ENCODE peak calls at places on chromosomes 6 and 20, in seven cellular contexts. O, F, A, G, P, T and I are unnamed samples.

GRCh38 chr6:21357262-21357661 is 236.3 kb upstream of the SOX4 start:
- DNase-seq in F (no peak), T (no peak), G (no peak), O (no peak), P (no peak), A (no peak), I (no peak)

GRCh38 chr20:57627972-57628650 is 7.9 kb upstream of the ZBP1 start:
- DNase-seq in F (no peak), T (peak), O (peak), P (no peak), A (peak), G (peak), I (no peak)

GRCh38 chr6:167993169-167993568 is 4.3 kb upstream of the KIF25 start:
- DNase-seq in F (no peak), O (peak), P (no peak), T (no peak), G (no peak), A (no peak), I (no peak)

GRCh38 chr20:24366605-24367004 is 102.8 kb upstream of the SYNDIG1 start:
- DNase-seq in G (no peak), T (no peak), O (no peak), A (no peak), F (no peak), P (no peak), I (no peak)

GRCh38 chr6:26500102-26500501 is at the start of gene BTN1A1:
- DNase-seq in G (no peak), P (no peak), O (no peak), F (no peak), T (no peak), A (no peak), I (no peak)

GRCh38 chr6:151675746-151676459 is 131.6 kb upstream of the ESR1 start:
- DNase-seq in P (no peak), A (peak), G (peak), F (peak), O (no peak), T (peak), I (no peak)

GRCh38 chr6:85810558-85810957 is 167.9 kb upstream of the SYNCRIP start:
- DNase-seq in A (no peak), G (no peak), O (no peak), F (no peak), T (no peak), P (no peak), I (no peak)

GRCh38 chr20:32972181-32973076 is 31.8 kb downstream of the SUN5 start:
- DNase-seq in G (peak), A (peak), O (peak), F (no peak), P (no peak), T (no peak), I (no peak)

GRCh38 chr6:155524249-155524651 is 68.6 kb upstream of the NOX3 start:
- DNase-seq in O (no peak), T (peak), P (no peak), F (no peak), G (no peak), A (no peak), I (no peak)

GRCh38 chr6:43628392-43629103 is 516 bp downstream of the GTPBP2 start:
- DNase-seq in T (peak), P (peak), O (no peak), G (peak), A (peak), F (peak), I (no peak)

GRCh38 chr6:43778976-43779863 is 9.2 kb downstream of the VEGFA start:
- DNase-seq in T (no peak), A (no peak), O (no peak), F (no peak), G (no peak), P (no peak), I (no peak)

GRCh38 chr6:85405175-85405852 is 44.6 kb upstream of the NT5E start:
- DNase-seq in P (no peak), A (peak), F (peak), T (peak), O (no peak), G (no peak), I (no peak)

GRCh38 chr6:18380165-18380564 is 7.0 kb upstream of the RNF144B start:
- DNase-seq in T (peak), P (no peak), G (no peak), F (no peak), A (no peak), O (no peak), I (no peak)

GRCh38 chr20:61279621-61280150 is 27.6 kb downstream of the CDH4 start:
- DNase-seq in P (no peak), F (no peak), O (no peak), T (no peak), A (no peak), G (no peak), I (no peak)

GRCh38 chr20:43938932-43939761 is 24.5 kb downstream of the TOX2 start:
- DNase-seq in A (no peak), P (peak), T (peak), O (peak), G (no peak), F (no peak), I (no peak)

GRCh38 chr6:105835373-105835772 is 250.8 kb upstream of the PRDM1 start:
- DNase-seq in O (no peak), P (no peak), F (no peak), T (peak), G (peak), A (no peak), I (no peak)

GRCh38 chr6:35177139-35177538 is 36.0 kb upstream of the TCP11 start:
- DNase-seq in A (no peak), P (no peak), F (no peak), G (no peak), O (no peak), T (no peak), I (no peak)

GRCh38 chr20:37447688-37448087 is 73.4 kb upstream of the NNAT start:
- DNase-seq in F (no peak), P (no peak), O (no peak), T (no peak), G (no peak), A (no peak), I (no peak)

GRCh38 chr20:37451616-37452015 is 69.4 kb upstream of the NNAT start:
- DNase-seq in F (no peak), T (no peak), O (no peak), G (no peak), A (no peak), P (no peak), I (no peak)

GRCh38 chr20:37446286-37447032 is 74.6 kb upstream of the NNAT start:
- DNase-seq in T (no peak), G (no peak), O (no peak), A (no peak), F (no peak), P (no peak), I (no peak)

GRCh38 chr20:37450344-37450743 is 70.7 kb upstream of the NNAT start:
- DNase-seq in O (no peak), F (no peak), A (no peak), P (no peak), G (no peak), T (no peak), I (no peak)

GRCh38 chr20:37449276-37449675 is 71.8 kb upstream of the NNAT start:
- DNase-seq in G (no peak), F (no peak), A (no peak), T (no peak), P (no peak), O (no peak), I (no peak)
- H3K4me3 ChIP-seq in G (no peak), F (no peak), A (no peak), T (no peak), P (no peak), O (no peak), I (no peak)

GRCh38 chr6:148517518-148517917 is 174.9 kb downstream of the SASH1 start:
- DNase-seq in G (no peak), O (no peak), P (no peak), A (no peak), F (no peak), T (no peak), I (no peak)

GRCh38 chr6:148514091-148514850 is 171.6 kb downstream of the SASH1 start:
- DNase-seq in G (no peak), F (no peak), T (no peak), A (no peak), O (no peak), P (no peak), I (no peak)

GRCh38 chr6:148513145-148514071 is 170.8 kb downstream of the SASH1 start:
- DNase-seq in T (no peak), P (no peak), O (no peak), F (no peak), G (no peak), A (no peak), I (no peak)

GRCh38 chr6:148518371-148519156 is 175.9 kb downstream of the SASH1 start:
- DNase-seq in A (no peak), T (no peak), F (no peak), G (no peak), O (no peak), P (no peak), I (no peak)

DNA sequence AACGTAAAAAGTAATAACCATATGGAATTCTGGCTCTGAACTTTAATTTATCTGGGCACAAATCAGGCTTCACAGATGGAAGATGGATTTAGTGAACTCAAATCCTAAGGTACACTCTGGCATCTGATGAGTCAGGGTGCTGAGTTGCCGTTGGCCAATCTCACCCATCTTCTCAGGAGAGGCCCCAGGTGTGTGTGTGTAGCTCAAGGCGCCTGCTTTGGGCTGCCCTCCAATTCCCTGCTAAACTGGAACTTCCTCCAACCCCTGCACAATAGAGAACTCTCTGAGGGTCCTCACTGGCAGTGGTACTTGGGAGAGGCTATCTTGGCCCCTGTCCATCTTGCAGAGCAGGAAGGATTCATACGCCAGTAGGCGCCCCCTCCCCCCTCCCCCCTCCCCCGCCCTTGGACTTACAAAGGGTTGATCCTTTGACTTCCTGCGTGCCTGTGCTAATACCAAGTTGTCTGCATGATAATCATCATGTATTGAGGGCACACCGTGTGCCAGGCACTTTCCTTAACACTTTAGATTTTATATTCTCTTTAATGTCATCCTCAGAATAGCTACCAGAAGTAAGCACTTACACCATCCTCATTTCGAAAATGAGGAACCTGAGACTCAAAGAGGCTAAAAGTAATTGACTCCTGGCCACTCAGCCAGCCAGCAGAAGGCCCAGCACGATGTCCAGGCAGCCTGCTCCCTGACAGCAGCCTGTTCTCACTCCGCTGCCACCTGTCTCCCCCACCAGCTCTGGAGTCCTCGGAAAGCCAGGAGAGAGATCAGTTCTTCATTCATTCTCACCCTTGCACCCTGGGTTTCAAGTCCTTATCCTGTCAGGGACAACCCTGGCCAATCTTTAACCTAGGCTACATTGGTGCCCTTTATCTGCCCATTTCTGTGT is 173.7 kb downstream of the SASH1 start:
- DNase-seq in O (no peak), P (no peak), A (no peak), T (no peak), F (no peak), G (no peak), I (no peak)
- H3K27ac ChIP-seq in O (peak), P (no peak), A (no peak), T (no peak), F (no peak), G (no peak), I (peak)

GRCh38 chr20:54339093-54339492 is 131.2 kb downstream of the PFDN4 start:
- DNase-seq in O (no peak), T (no peak), G (no peak), P (no peak), F (no peak), A (no peak), I (no peak)
- TF ChIP-seq CTCF in O (no peak), T (no peak), G (no peak), P (no peak), F (no peak), A (no peak), I (no peak)

GRCh38 chr6:75349262-75349984 is 64.8 kb upstream of the TMEM30A start:
- DNase-seq in T (no peak), F (no peak), G (no peak), A (no peak), P (no peak), O (no peak), I (no peak)
- H3K4me3 ChIP-seq in T (no peak), F (peak), G (no peak), A (no peak), P (peak), O (peak), I (peak)

GRCh38 chr20:2653511-2654383 is 1.3 kb downstream of the NOP56 start:
- DNase-seq in T (no peak), P (no peak), O (no peak), F (no peak), G (no peak), A (no peak), I (no peak)

GRCh38 chr20:2654831-2655230 is 2.4 kb downstream of the NOP56 start:
- DNase-seq in O (no peak), G (no peak), A (no peak), P (no peak), T (no peak), F (no peak), I (no peak)

GRCh38 chr20:2652724-2653510 is 485 bp downstream of the NOP56 start:
- DNase-seq in T (no peak), F (no peak), O (no peak), A (no peak), G (peak), P (peak), I (peak)

GRCh38 chr20:2654384-2654822 is 2.0 kb downstream of the NOP56 start:
- DNase-seq in P (no peak), F (no peak), O (no peak), G (no peak), T (no peak), A (no peak), I (no peak)

GRCh38 chr20:2651772-2652723 is at the start of gene NOP56:
- DNase-seq in G (peak), F (peak), O (peak), A (peak), P (peak), T (peak), I (peak)
- H3K27ac ChIP-seq in G (peak), F (peak), O (peak), A (peak), P (peak), T (peak), I (peak)